ENCODE peak calls at places on chromosomes 7 and 10, in ten cellular contexts. T, M, R, X, K, Y, H, D, I and W are unnamed samples.

GRCh38 chr7:134897936-134898335 is 88.4 kb upstream of the AGBL3 start:
- DNase-seq in T (no peak), M (no peak), R (no peak), X (no peak), K (no peak), Y (no peak), H (no peak), D (no peak), I (no peak), W (no peak)

GRCh38 chr10:49037187-49037586 is 78.1 kb downstream of the VSTM4 start:
- DNase-seq in T (no peak), M (no peak), R (no peak), X (no peak), K (no peak), Y (peak), H (no peak), D (peak), I (no peak), W (no peak)

GRCh38 chr7:129168219-129168991 is 20.0 kb upstream of the SMO start:
- DNase-seq in T (no peak), M (peak), R (no peak), X (no peak), K (no peak), Y (no peak), H (no peak), D (no peak), I (no peak), W (no peak)

GRCh38 chr7:79820387-79820786 is 314.2 kb upstream of the GNAI1 start:
- DNase-seq in T (no peak), M (no peak), R (no peak), X (no peak), K (no peak), Y (peak), H (peak), D (peak), I (no peak), W (no peak)

GRCh38 chr7:74092964-74093339 is 9.3 kb downstream of the LIMK1 start:
- DNase-seq in T (no peak), M (no peak), R (peak), X (no peak), K (no peak), Y (peak), H (no peak), D (peak), I (no peak), W (no peak)

GRCh38 chr7:10889266-10889898 is 84.3 kb upstream of the PHF14 start:
- DNase-seq in T (no peak), M (peak), R (no peak), X (peak), K (peak), Y (peak), H (peak), D (peak), I (no peak), W (peak)

GRCh38 chr7:157377436-157378124 is 40.8 kb downstream of the DNAJB6 start:
- DNase-seq in T (no peak), M (no peak), R (no peak), X (no peak), K (no peak), Y (no peak), H (no peak), D (no peak), I (no peak), W (no peak)

GRCh38 chr7:155233703-155234492 is 63.8 kb upstream of the INSIG1 start:
- DNase-seq in T (no peak), M (no peak), R (no peak), X (no peak), K (peak), Y (no peak), H (no peak), D (peak), I (no peak), W (no peak)

GRCh38 chr7:28957822-28958234 is 302 bp downstream of the TRIL start:
- DNase-seq in T (no peak), M (peak), R (no peak), X (no peak), K (no peak), Y (peak), H (no peak), D (no peak), I (no peak), W (no peak)

GRCh38 chr7:74454059-74454947 is 597 bp downstream of the GTF2IRD1 start:
- DNase-seq in T (no peak), M (no peak), R (no peak), X (no peak), K (no peak), Y (no peak), H (peak), D (no peak), I (no peak), W (no peak)

GRCh38 chr10:78552261-78552811 is 516.4 kb upstream of the ZMIZ1 start:
- DNase-seq in T (peak), M (no peak), R (no peak), X (no peak), K (no peak), Y (peak), H (no peak), D (peak), I (peak), W (no peak)

GRCh38 chr10:65570143-65571010 is 1355.5 kb upstream of the LRRTM3 start:
- DNase-seq in T (no peak), M (peak), R (no peak), X (no peak), K (peak), Y (peak), H (peak), D (peak), I (no peak), W (no peak)

GRCh38 chr10:112981553-112981952 is 31.5 kb downstream of the TCF7L2 start:
- DNase-seq in T (no peak), M (no peak), R (no peak), X (no peak), K (no peak), Y (no peak), H (no peak), D (no peak), I (no peak), W (no peak)

GRCh38 chr7:81186691-81187090 is 267.8 kb upstream of the SEMA3C start:
- DNase-seq in T (peak), M (no peak), R (no peak), X (no peak), K (no peak), Y (peak), H (no peak), D (peak), I (no peak), W (no peak)

GRCh38 chr7:2253021-2253420 is 11.0 kb downstream of the NUDT1 start:
- DNase-seq in T (no peak), M (no peak), R (no peak), X (no peak), K (no peak), Y (no peak), H (no peak), D (no peak), I (no peak), W (no peak)

GRCh38 chr7:130107949-130108674 is 37.8 kb downstream of the KLHDC10 start:
- DNase-seq in T (no peak), M (no peak), R (no peak), X (no peak), K (no peak), Y (no peak), H (no peak), D (no peak), I (no peak), W (no peak)

GRCh38 chr10:131081786-131082185 is 229.7 kb downstream of the TCERG1L start:
- DNase-seq in T (no peak), M (no peak), R (no peak), X (no peak), K (no peak), Y (no peak), H (no peak), D (no peak), I (no peak), W (no peak)

GRCh38 chr7:55131421-55131929 is 112.7 kb downstream of the EGFR start:
- DNase-seq in T (no peak), M (no peak), R (peak), X (no peak), K (no peak), Y (peak), H (peak), D (no peak), I (no peak), W (no peak)

GRCh38 chr7:16098585-16099179 is 322.7 kb downstream of the CRPPA start:
- DNase-seq in T (peak), M (no peak), R (no peak), X (no peak), K (no peak), Y (peak), H (no peak), D (peak), I (no peak), W (no peak)

GRCh38 chr7:50321678-50322077 is 17.2 kb downstream of the IKZF1 start:
- DNase-seq in T (no peak), M (no peak), R (no peak), X (peak), K (no peak), Y (no peak), H (no peak), D (no peak), I (no peak), W (no peak)

GRCh38 chr10:79608505-79609375 is 2.0 kb upstream of the SFTPA1 start:
- DNase-seq in T (peak), M (peak), R (no peak), X (no peak), K (no peak), Y (peak), H (peak), D (peak), I (no peak), W (no peak)

GRCh38 chr7:157645539-157645938 is 308.7 kb downstream of the DNAJB6 start:
- DNase-seq in T (no peak), M (no peak), R (no peak), X (no peak), K (no peak), Y (no peak), H (no peak), D (no peak), I (no peak), W (no peak)

GRCh38 chr10:1096287-1096889 is 40.2 kb downstream of the WDR37 start:
- DNase-seq in T (no peak), M (no peak), R (no peak), X (no peak), K (no peak), Y (no peak), H (no peak), D (no peak), I (no peak), W (no peak)

GRCh38 chr10:60338002-60338564 is 51.6 kb downstream of the ANK3 start:
- DNase-seq in T (no peak), M (no peak), R (no peak), X (no peak), K (no peak), Y (no peak), H (no peak), D (no peak), I (no peak), W (no peak)

GRCh38 chr10:124093076-124093773 is at the start of gene CHST15:
- DNase-seq in T (no peak), M (peak), R (no peak), X (no peak), K (peak), Y (peak), H (peak), D (peak), I (peak), W (no peak)

GRCh38 chr7:85104432-85105205 is 82.2 kb downstream of the SEMA3D start:
- DNase-seq in T (no peak), M (no peak), R (no peak), X (no peak), K (no peak), Y (peak), H (no peak), D (peak), I (no peak), W (no peak)

GRCh38 chr10:128926693-128927092 is 540.3 kb upstream of the MGMT start:
- DNase-seq in T (no peak), M (no peak), R (no peak), X (no peak), K (no peak), Y (no peak), H (no peak), D (no peak), I (no peak), W (no peak)

GRCh38 chr7:15839415-15840100 is 153.1 kb upstream of the MEOX2 start:
- DNase-seq in T (peak), M (peak), R (peak), X (no peak), K (no peak), Y (peak), H (peak), D (peak), I (peak), W (no peak)

GRCh38 chr7:86445285-86445684 is 198.4 kb upstream of the GRM3 start:
- DNase-seq in T (no peak), M (no peak), R (no peak), X (no peak), K (no peak), Y (no peak), H (no peak), D (no peak), I (no peak), W (no peak)
- TF ChIP-seq CTCF in T (no peak), M (no peak), R (no peak), X (no peak), K (no peak), Y (no peak), H (no peak), D (no peak), I (no peak), W (no peak)

GRCh38 chr7:123535517-123535916 is 1.1 kb upstream of the IQUB start:
- DNase-seq in T (no peak), M (no peak), R (no peak), X (no peak), K (no peak), Y (no peak), H (no peak), D (no peak), I (no peak), W (no peak)

GRCh38 chr7:123538189-123538714 is 3.9 kb upstream of the IQUB start:
- DNase-seq in T (no peak), M (no peak), R (no peak), X (no peak), K (no peak), Y (peak), H (no peak), D (peak), I (no peak), W (no peak)

GRCh38 chr7:123538897-123539296 is 4.5 kb upstream of the IQUB start:
- DNase-seq in T (no peak), M (no peak), R (no peak), X (no peak), K (no peak), Y (no peak), H (no peak), D (peak), I (no peak), W (no peak)

GRCh38 chr7:123534383-123535260 is at the start of gene IQUB:
- DNase-seq in T (peak), M (peak), R (peak), X (peak), K (peak), Y (peak), H (peak), D (peak), I (peak), W (peak)

DNA sequence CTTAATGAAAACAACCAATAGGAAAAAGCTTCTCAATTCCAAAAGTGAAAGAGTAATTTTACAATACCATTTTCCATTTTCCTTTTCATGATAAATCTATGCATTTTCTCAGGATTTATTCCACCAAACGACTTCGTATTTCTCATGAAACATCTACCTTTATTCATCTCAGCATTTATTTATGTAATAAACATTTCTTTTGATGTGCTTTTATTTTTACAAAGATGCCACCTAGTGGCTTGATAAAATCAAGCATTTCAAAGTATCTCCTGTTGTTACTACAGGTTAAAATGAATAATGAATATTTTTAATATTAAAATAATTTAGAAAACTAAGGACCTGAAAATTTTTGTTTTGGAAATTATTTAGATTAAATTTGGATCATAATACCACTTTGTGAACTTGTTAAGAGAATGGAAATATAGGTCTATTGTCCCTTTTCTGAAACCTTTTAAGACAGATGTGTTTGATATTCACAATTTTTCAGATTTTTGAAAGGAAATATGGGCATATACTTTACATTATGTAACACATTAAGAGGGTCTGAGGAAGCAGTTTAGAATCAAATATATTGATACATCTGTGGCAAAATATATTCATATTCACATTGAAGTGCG is 2.7 kb upstream of the IQUB start:
- DNase-seq in T (no peak), M (no peak), R (no peak), X (no peak), K (no peak), Y (peak), H (no peak), D (peak), I (no peak), W (no peak)
- TF ChIP-seq CTCF in T (peak), M (peak), R (no peak), X (peak), K (peak), Y (peak), H (peak), D (peak), I (peak), W (peak)

GRCh38 chr10:93392111-93392510 is 90.0 kb downstream of the MYOF start:
- DNase-seq in T (no peak), M (no peak), R (no peak), X (no peak), K (no peak), Y (no peak), H (no peak), D (no peak), I (no peak), W (no peak)

GRCh38 chr10:93383562-93383981 is 98.6 kb downstream of the MYOF start:
- DNase-seq in T (no peak), M (peak), R (no peak), X (no peak), K (no peak), Y (peak), H (no peak), D (peak), I (no peak), W (no peak)

GRCh38 chr10:93384006-93384405 is 98.1 kb downstream of the MYOF start:
- DNase-seq in T (no peak), M (peak), R (no peak), X (no peak), K (no peak), Y (no peak), H (no peak), D (no peak), I (no peak), W (no peak)

GRCh38 chr10:93390691-93391090 is 91.4 kb downstream of the MYOF start:
- DNase-seq in T (no peak), M (no peak), R (no peak), X (no peak), K (no peak), Y (no peak), H (no peak), D (peak), I (no peak), W (no peak)

DNA sequence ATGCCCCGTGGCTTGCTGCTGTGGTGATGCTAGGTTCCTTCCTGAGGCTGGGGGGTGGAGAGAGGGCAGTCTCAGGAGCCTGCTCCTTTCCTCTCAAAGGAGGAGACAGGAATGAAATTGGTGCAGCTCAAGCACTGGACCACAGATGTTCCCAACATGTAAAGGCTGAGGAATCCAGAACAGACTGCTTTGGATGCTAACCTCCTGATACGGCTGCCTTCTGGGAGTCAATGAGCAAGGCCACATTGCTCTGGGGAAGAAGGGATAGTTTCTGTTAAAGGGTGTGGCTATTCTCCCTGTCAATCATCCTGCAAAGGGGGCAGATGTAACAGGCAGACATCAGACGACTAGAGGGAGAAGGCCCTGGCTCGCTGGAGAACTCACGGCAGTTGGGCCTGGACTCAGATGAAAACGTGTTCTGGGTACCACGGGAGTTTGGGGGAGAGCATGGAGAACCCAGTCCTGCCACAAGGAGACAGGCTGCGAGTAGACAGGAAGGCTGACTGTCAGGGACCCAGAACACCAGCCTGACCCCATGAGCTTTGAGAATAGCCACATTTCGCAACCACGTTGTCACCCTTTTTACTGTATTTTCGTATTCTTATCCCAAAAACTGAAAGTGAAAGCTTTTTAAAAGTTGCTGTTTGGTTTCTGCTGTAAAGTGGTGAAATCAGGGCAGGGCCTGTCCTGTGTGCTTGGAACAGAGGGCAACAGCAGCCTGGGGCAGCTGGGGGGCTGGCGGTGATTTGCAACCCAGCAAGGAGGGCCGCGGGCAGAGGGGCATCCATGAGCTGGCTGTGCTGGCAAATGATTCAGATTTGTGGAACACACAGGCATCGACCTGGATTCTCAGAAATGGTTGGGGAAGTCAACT is 95.4 kb downstream of the MYOF start:
- DNase-seq in T (peak), M (no peak), R (peak), X (no peak), K (no peak), Y (peak), H (no peak), D (peak), I (no peak), W (no peak)
- TF ChIP-seq CTCF in T (no peak), M (no peak), R (no peak), X (no peak), K (no peak), Y (peak), H (no peak), D (no peak), I (no peak), W (no peak)

GRCh38 chr7:75856562-75856961 is 22.3 kb upstream of the RHBDD2 start:
- DNase-seq in T (peak), M (no peak), R (no peak), X (no peak), K (no peak), Y (no peak), H (no peak), D (peak), I (no peak), W (no peak)

GRCh38 chr7:75861636-75862035 is 17.2 kb upstream of the RHBDD2 start:
- DNase-seq in T (no peak), M (no peak), R (no peak), X (no peak), K (no peak), Y (peak), H (no peak), D (no peak), I (no peak), W (no peak)

GRCh38 chr7:75854233-75854632 is 24.6 kb upstream of the RHBDD2 start:
- DNase-seq in T (no peak), M (no peak), R (no peak), X (no peak), K (no peak), Y (peak), H (no peak), D (peak), I (no peak), W (no peak)

DNA sequence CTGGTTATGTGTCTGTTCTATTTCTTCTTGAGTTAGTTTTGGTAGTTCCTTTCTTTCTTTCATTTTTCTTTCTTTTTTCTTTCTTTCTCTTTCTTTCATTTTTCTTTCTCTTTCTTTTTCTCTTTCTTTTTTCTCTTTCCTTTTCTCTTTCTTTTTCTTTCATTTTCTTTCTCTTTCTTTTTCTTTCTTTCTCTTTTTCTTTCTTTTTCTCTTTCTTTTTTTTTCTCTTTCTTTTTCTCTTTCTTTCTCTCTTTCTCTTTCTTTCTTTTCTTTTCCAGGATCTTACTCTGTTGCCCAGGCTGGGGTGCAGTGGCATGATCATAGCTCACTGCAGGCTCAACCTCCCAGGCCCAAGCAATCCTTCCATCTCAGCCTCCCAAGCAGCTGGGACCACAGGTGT is 20.4 kb upstream of the RHBDD2 start:
- DNase-seq in T (no peak), M (no peak), R (no peak), X (no peak), K (no peak), Y (no peak), H (no peak), D (no peak), I (no peak), W (no peak)
- TF ChIP-seq CTCF in T (no peak), M (no peak), R (no peak), X (peak), K (no peak), Y (no peak), H (no peak), D (no peak), I (no peak), W (no peak)

DNA sequence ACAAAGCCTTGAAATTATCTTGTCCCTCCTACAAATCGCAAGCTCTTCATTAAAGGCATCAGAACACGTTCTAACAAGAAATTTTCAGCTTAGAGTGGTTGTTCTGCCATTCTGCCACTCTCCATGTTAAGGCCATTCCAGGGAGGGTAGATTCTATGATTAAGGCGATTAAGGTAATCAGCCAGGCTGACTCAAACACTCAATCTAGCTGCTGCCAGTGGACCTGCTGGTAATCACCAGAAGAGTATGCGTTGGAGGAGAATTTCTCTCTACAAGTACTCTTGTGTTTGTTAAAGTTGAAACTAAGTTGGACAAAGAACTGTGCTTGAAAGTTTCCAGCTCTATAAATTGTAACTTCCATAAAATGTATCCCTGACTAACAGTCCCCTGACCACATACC is 149.2 kb upstream of the COL1A2 start:
- DNase-seq in T (no peak), M (no peak), R (no peak), X (no peak), K (no peak), Y (no peak), H (no peak), D (no peak), I (no peak), W (peak)
- TF ChIP-seq CTCF in T (no peak), M (no peak), R (no peak), X (no peak), K (no peak), Y (no peak), H (no peak), D (no peak), I (no peak), W (no peak)